ENCODE peak calls at places on chromosome 21, in six cellular contexts. V is lower lobe of right lung, T is cardiac muscle cell, P is fibroblast of lung, E is mammary epithelial cell, N is colonic mucosa. Z is an unnamed sample.

GRCh38 chr21:46194374-46195334 is 10.4 kb upstream of the SPATC1L start:
- DNase-seq in V (peak; percentile 41), T (no peak), P (no peak), E (no peak), N (no peak), Z (peak; percentile 58)

GRCh38 chr21:14096577-14096976 is 114.2 kb downstream of the LIPI start:
- DNase-seq in V (no peak), T (no peak), P (no peak), E (no peak), N (no peak), Z (no peak)

GRCh38 chr21:46324390-46325072 is 575 bp downstream of the PCNT start:
- DNase-seq in V (peak; percentile 89), T (peak; percentile 90), P (peak; percentile 80), E (peak; percentile 74), N (peak; percentile 88), Z (peak; percentile 96)

GRCh38 chr21:26715878-26716506 is 129.2 kb downstream of the ADAMTS1 start:
- DNase-seq in V (peak; percentile 44), T (peak; percentile 73), P (peak; percentile 60), E (peak; percentile 42), N (peak; percentile 41), Z (no peak)

GRCh38 chr21:39086547-39086946 is 96.7 kb downstream of the PSMG1 start:
- DNase-seq in V (no peak), T (no peak), P (no peak), E (no peak), N (no peak), Z (no peak)

GRCh38 chr21:38806153-38806941 is 618 bp downstream of the ETS2 start:
- DNase-seq in V (peak; percentile 69), T (peak; percentile 52), P (no peak), E (no peak), N (peak; percentile 45), Z (peak; percentile 86)

GRCh38 chr21:28393279-28393678 is 599.4 kb downstream of the LTN1 start:
- DNase-seq in V (peak; percentile 48), T (no peak), P (no peak), E (peak; percentile 81), N (peak; percentile 71), Z (peak; percentile 74)

GRCh38 chr21:27346041-27346448 is 379.2 kb upstream of the ADAMTS5 start:
- DNase-seq in V (no peak), T (no peak), P (peak; percentile 54), E (peak; percentile 5), N (no peak), Z (no peak)

GRCh38 chr21:38740131-38740530 is 65.6 kb upstream of the ETS2 start:
- DNase-seq in V (no peak), T (no peak), P (no peak), E (no peak), N (no peak), Z (no peak)

GRCh38 chr21:16199539-16199938 is 469.8 kb downstream of the USP25 start:
- DNase-seq in V (no peak), T (no peak), P (no peak), E (no peak), N (no peak), Z (no peak)

GRCh38 chr21:27300770-27301169 is 333.9 kb upstream of the ADAMTS5 start:
- DNase-seq in V (no peak), T (no peak), P (peak; percentile 88), E (no peak), N (no peak), Z (no peak)

GRCh38 chr21:31943586-31943985 is 70.8 kb downstream of the HUNK start:
- DNase-seq in V (no peak), T (no peak), P (no peak), E (no peak), N (no peak), Z (no peak)

GRCh38 chr21:36385233-36385908 is at the start of gene CHAF1B:
- DNase-seq in V (peak; percentile 83), T (peak; percentile 91), P (peak; percentile 71), E (peak; percentile 75), N (peak; percentile 81), Z (peak; percentile 91)

GRCh38 chr21:31273278-31273677 is 70.8 kb downstream of the TIAM1 start:
- DNase-seq in V (no peak), T (no peak), P (no peak), E (peak; percentile 27), N (no peak), Z (no peak)

GRCh38 chr21:32771134-32771523 is 426 bp downstream of the PAXBP1 start:
- DNase-seq in V (peak; percentile 84), T (peak; percentile 80), P (peak; percentile 63), E (peak; percentile 62), N (peak; percentile 42), Z (peak; percentile 86)

GRCh38 chr21:41764558-41765392 is 2.1 kb downstream of the RIPK4 start:
- DNase-seq in V (no peak), T (no peak), P (no peak), E (peak; percentile 61), N (no peak), Z (peak; percentile 78)

GRCh38 chr21:41765393-41765950 is 1.4 kb downstream of the RIPK4 start:
- DNase-seq in V (no peak), T (no peak), P (no peak), E (no peak), N (no peak), Z (no peak)

GRCh38 chr21:41766883-41767605 is at the start of gene RIPK4:
- DNase-seq in V (peak; percentile 82), T (peak; percentile 81), P (no peak), E (peak; percentile 93), N (peak; percentile 91), Z (peak; percentile 94)

GRCh38 chr21:41767606-41768370 is 936 bp upstream of the RIPK4 start:
- DNase-seq in V (no peak), T (no peak), P (no peak), E (peak; percentile 69), N (no peak), Z (peak; percentile 74)

GRCh38 chr21:41766051-41766882 is 585 bp downstream of the RIPK4 start:
- DNase-seq in V (no peak), T (no peak), P (no peak), E (no peak), N (no peak), Z (peak; percentile 63)
- H3K27ac ChIP-seq in V (peak overlapping the region; percentile 83), T (no peak overlapping the region), P (no peak overlapping the region), E (peak overlapping the region; percentile 86), N (peak overlapping the region; percentile 69), Z (peak overlapping the region; percentile 87)

GRCh38 chr21:45031231-45032191 is 42.9 kb upstream of the ADARB1 start:
- DNase-seq in V (no peak), T (no peak), P (no peak), E (no peak), N (no peak), Z (peak; percentile 69)
- H3K4me3 ChIP-seq in V (no peak overlapping the region), T (no peak overlapping the region), P (no peak overlapping the region), E (no peak overlapping the region), N (no peak overlapping the region), Z (no peak overlapping the region)

GRCh38 chr21:34548782-34549376 is 36.9 kb upstream of the KCNE1 start:
- DNase-seq in V (no peak), T (no peak), P (no peak), E (peak; percentile 17), N (no peak), Z (no peak)

GRCh38 chr21:34543017-34543416 is 31.0 kb upstream of the KCNE1 start:
- DNase-seq in V (no peak), T (no peak), P (no peak), E (no peak), N (peak; percentile 62), Z (no peak)

GRCh38 chr21:34546556-34546955 is 34.5 kb upstream of the KCNE1 start:
- DNase-seq in V (no peak), T (no peak), P (no peak), E (no peak), N (no peak), Z (no peak)

GRCh38 chr21:34545079-34545884 is 33.3 kb upstream of the KCNE1 start:
- DNase-seq in V (peak; percentile 84), T (peak; percentile 49), P (peak; percentile 89), E (peak; percentile 25), N (peak; percentile 49), Z (no peak)

GRCh38 chr21:34544032-34544496 is 32.1 kb upstream of the KCNE1 start:
- DNase-seq in V (peak; percentile 69), T (peak; percentile 57), P (peak; percentile 69), E (peak; percentile 74), N (peak; percentile 88), Z (no peak)
- TF ChIP-seq CTCF in V (peak; percentile 70), T (peak; percentile 76), P (peak; percentile 40), E (peak; percentile 87), N (peak; percentile 52), Z (peak; percentile 45)

DNA sequence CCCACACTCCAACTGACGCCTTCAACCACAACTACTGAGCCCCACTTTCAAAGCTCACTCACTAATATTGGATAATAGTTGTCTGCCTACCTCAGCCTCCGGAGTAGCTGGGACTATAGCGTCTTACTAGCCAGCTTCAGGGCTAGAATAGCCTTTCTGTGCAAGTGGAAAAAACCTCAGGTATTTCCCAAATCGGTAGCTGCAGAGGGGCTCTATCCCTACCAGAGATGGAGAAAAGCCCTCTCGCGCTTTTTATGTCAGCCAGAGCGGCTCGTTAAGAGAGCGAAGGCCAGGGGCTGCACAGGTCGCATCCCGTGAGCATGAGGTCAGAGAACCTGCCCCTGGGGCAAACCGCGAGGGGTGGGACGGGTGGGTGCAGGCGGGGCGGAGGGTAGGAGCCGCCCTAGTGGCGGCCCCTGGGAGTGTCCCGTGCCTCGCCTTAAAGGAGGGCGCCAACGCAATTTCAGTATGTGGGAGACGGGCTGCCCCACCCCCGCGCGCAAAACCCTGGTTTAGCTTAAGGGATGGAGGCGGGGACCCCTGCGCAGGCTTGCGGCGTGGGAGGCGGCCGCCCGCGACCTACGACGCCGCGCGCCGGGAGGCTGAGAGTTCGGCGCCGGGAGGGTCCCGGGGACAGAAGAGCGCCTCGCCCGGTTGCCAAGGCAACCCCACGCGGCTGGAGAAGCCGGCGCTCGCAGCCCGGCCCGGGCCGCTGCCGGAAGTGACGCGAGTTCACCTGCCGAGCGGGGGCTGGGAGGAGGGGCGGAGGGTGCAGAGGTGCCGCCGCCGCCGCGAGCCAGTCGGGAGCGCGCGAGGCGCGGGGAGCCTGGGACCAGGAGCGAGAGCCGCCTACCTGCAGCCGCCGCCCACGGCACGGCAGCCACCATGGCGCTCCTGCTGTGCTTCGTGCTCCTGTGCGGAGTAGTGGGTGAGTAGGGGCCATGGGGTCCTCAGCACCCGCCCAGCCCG is at the start of gene CXADR:
- DNase-seq in V (peak; percentile 92), T (peak; percentile 94), P (peak; percentile 24), E (peak; percentile 85), N (peak; percentile 91), Z (peak; percentile 95)
- H3K27ac ChIP-seq in V (peak within 1 kb of the TSS; percentile 86), T (peak within 1 kb of the TSS; percentile 85), P (no peak within 1 kb of the TSS), E (peak within 1 kb of the TSS; percentile 62), N (peak within 1 kb of the TSS; percentile 79), Z (peak within 1 kb of the TSS; percentile 77)

DNA sequence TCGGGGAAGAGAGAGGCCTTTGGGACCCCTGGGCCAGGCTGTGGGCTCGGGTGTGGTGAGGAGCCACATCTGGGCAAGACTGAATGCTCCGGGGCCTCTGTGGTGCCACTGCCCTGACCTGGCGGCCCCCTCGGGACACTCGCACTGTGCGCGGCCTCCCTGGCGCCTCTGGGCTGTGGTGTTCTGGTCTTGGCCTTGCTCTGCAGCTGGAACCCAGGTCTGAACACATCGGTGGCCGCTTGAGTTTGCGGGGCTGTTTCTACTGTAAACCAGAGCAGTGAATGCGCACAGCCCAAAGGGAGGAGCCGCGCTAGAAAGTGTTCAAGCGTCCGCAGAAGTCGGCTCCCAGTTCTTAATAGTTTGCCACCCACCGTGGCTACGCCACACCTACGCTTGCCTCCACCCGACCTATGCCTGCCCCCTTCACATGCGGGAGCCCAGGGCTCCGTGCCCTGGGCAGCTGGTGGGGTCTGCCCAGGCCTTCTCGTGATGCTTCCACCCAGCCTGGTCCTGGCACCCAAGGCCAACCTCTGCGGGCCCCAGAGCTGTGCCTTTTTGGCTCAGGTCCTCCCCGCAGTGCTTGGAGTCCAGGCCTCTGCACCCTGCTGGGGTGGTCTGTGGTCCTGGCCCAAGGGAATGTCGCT is 4.4 kb downstream of the PDE9A start:
- DNase-seq in V (no peak), T (no peak), P (no peak), E (no peak), N (no peak), Z (peak; percentile 65)
- H3K4me3 ChIP-seq in V (no peak overlapping the region), T (no peak overlapping the region), P (no peak overlapping the region), E (no peak overlapping the region), N (no peak overlapping the region), Z (no peak overlapping the region)

Z was measured in kidney.